ENCODE peak calls at places on chromosomes 16 and 17, in five cellular contexts. K is cardiac muscle cell, S is HFF-Myc, G is sigmoid colon, L is stomach. P is an unnamed sample.

GRCh38 chr17:44122825-44123355 is 551 bp downstream of the HDAC5 start:
- DNase-seq in G (no peak), S (no peak), K (no peak), L (no peak), P (no peak)

GRCh38 chr16:1315081-1316032 is 5.9 kb downstream of the UBE2I start:
- DNase-seq in L (no peak), K (no peak), G (no peak), S (no peak), P (no peak)

GRCh38 chr17:64262125-64262421 is 987 bp downstream of the TEX2 start:
- DNase-seq in G (no peak), S (no peak), L (no peak), K (no peak), P (no peak)

GRCh38 chr16:12903325-12904040 is 2.1 kb downstream of the SHISA9 start:
- DNase-seq in G (no peak), S (no peak), K (no peak), L (no peak), P (no peak)

GRCh38 chr16:28981517-28981916 is 3.3 kb upstream of the LAT start:
- DNase-seq in S (no peak), G (no peak), L (no peak), K (no peak), P (peak; percentile 39)

GRCh38 chr17:58330997-58331814 is 2.6 kb upstream of the TSPOAP1 start:
- DNase-seq in L (peak; percentile 45), G (no peak), S (no peak), K (no peak), P (peak; percentile 74)

GRCh38 chr16:30399435-30400186 is 4.4 kb downstream of the ZNF48 start:
- DNase-seq in S (no peak), K (no peak), G (no peak), L (no peak), P (no peak)

GRCh38 chr16:85750021-85750826 is 672 bp downstream of the C16orf74 start:
- DNase-seq in L (peak; percentile 36), G (no peak), K (peak; percentile 70), S (no peak), P (no peak)

GRCh38 chr16:54506691-54507090 is 220.1 kb upstream of the IRX3 start:
- DNase-seq in L (no peak), G (no peak), K (no peak), S (no peak), P (no peak)

GRCh38 chr16:17846030-17846429 is 375.3 kb upstream of the XYLT1 start:
- DNase-seq in G (no peak), S (no peak), L (no peak), K (no peak), P (no peak)

GRCh38 chr17:64103751-64104364 is 26.1 kb downstream of the ERN1 start:
- DNase-seq in K (peak; percentile 70), L (no peak), G (no peak), S (no peak), P (peak; percentile 81)

GRCh38 chr17:67496286-67496685 is 119.2 kb downstream of the PITPNC1 start:
- DNase-seq in K (no peak), L (no peak), G (no peak), S (no peak), P (no peak)
- H3K4me3 ChIP-seq in K (no peak overlapping the region), L (no peak overlapping the region), G (no peak overlapping the region), S (no peak overlapping the region), P (no peak overlapping the region)

GRCh38 chr17:5434984-5435383 is 4.0 kb downstream of the C1QBP start:
- DNase-seq in L (no peak), G (no peak), S (no peak), K (no peak), P (no peak)

GRCh38 chr17:5438716-5439445 is at the start of gene C1QBP:
- DNase-seq in S (peak; percentile 82), G (peak; percentile 94), L (peak; percentile 94), K (peak; percentile 95), P (peak; percentile 97)

GRCh38 chr17:5443728-5444127 is 4.8 kb upstream of the C1QBP start:
- DNase-seq in G (no peak), L (no peak), S (no peak), K (no peak), P (no peak)

GRCh38 chr17:5437721-5438317 is 1.1 kb downstream of the C1QBP start:
- DNase-seq in L (no peak), K (no peak), S (no peak), G (no peak), P (no peak)

DNA sequence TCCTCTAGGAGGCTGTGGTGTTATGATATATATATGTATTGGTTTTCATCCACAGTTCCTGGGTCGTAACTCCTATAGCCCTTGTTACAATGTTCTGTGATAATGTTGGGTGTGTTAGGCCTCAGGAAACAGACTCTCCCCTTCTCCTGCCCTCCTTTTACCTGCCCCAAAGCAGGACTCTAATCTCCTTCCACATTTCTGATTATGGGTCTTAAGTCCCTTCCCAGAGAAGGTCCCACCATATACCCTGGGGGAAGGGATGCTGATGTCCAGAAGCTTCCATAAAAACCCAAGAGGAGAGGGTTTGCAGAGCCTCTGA is 450 bp upstream of the C1QBP start:
- DNase-seq in K (no peak), S (no peak), L (no peak), G (no peak), P (no peak)
- H3K4me3 ChIP-seq in K (peak overlapping the region; percentile 94), S (peak overlapping the region; percentile 61), L (peak overlapping the region; percentile 89), G (peak overlapping the region; percentile 50), P (peak overlapping the region; percentile 42)

DNA sequence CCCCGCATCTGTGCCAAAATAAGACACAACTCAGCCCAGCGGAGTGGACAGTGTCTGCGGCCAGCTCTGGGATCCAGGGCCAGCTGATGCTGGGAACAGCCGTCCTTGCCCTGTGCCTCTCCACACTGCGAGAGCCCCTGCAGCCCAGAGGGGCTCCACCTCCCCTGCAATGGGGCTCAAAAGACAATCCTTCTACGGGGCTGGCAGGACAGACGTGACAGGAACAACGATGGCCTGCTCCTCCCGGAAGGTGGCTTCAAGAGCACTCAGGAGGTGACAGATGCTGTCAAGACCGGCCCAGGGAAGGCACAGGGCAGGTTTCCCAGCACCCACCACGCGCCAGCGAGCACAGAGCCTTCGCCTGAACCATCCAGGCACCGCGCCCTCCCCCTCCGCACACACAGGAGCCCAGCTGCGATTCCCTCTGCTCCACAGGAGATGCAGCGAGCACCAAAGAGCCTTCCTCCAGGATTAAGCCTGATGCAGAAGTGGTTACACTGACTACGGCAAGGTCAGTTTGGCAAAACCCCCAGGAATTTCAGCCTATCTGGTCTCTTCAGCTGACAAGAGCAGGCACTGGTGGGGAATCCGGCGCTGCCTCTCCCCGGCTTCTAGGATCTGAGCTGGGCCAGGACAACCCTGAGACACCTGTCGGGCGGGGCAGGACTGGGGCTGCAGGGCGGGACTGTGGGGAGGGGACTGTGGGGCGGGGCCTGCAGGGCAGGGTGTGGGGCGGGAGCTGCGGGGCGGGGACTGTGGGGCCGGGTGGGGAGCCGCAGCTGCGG is 103.4 kb downstream of the ZNF778 start:
- DNase-seq in K (peak; percentile 61), S (no peak), L (peak; percentile 60), G (no peak), P (no peak)
- H3K4me3 ChIP-seq in K (no peak overlapping the region), S (peak overlapping the region; percentile 27), L (no peak overlapping the region), G (no peak overlapping the region), P (peak overlapping the region; percentile 34)

GRCh38 chr16:88974080-88974479 is 2.9 kb downstream of the CBFA2T3 start:
- DNase-seq in G (no peak), K (no peak), L (no peak), S (no peak), P (no peak)
- H3K4me3 ChIP-seq in G (no peak overlapping the region), K (no peak overlapping the region), L (no peak overlapping the region), S (no peak overlapping the region), P (peak overlapping the region; percentile 79)

DNA sequence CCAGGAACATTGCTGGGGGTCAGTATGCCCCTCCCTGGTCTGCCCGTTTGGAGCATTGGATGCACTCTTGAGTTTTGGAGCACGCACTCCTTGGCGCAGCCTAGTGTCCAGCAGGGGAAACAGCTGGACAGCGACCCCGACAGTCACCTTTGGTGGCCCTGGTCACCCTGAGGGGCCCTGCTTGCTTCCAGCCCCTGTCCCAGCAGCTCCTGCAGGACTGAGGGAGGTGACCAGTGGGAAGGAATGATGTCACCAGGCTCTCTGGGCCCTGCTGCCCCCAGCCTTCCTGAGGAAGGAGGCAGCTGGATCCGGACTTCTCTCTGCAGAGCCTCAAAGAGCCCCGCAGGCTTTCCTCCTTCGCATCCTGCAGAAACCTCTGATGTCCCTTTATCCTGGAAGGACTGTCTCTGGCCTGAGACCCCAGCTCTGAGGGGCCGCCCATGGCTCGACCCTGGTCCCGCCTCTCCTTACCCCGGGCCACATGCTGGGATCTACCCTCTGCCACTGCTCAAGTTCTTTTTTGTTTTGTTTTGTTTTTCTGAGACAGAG is 11.8 kb downstream of the ZSCAN10 start:
- DNase-seq in G (no peak), L (no peak), K (peak; percentile 29), S (no peak), P (no peak)
- H3K4me3 ChIP-seq in G (no peak overlapping the region), L (no peak overlapping the region), K (no peak overlapping the region), S (no peak overlapping the region), P (no peak overlapping the region)

DNA sequence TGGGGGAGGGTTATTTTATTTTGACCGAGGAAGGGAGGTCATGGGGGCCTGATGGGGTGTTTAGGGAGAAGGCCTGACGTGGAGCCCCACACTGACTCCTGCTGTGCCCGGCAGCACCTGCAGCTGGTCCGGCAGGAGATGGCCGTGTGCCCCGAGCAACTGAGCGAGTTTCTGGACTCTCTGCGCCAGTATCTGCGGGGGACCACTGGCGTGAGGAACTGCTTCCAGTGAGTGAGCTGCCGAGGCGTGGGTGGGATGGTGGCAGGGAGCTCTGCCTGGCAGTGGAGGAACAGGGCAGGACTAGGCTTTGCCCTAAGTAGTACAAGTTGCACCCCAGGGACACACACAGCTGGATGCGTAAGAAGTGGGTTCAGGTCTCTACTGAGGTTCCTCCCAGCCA is 30.0 kb downstream of the NECAB2 start:
- DNase-seq in K (no peak), L (no peak), G (no peak), S (no peak), P (no peak)
- H3K4me3 ChIP-seq in K (no peak overlapping the region), L (no peak overlapping the region), G (no peak overlapping the region), S (no peak overlapping the region), P (no peak overlapping the region)

GRCh38 chr17:1626333-1626732 is 2.3 kb downstream of the SLC43A2 start:
- DNase-seq in G (no peak), S (no peak), K (no peak), L (no peak), P (no peak)
- H3K4me3 ChIP-seq in G (no peak overlapping the region), S (no peak overlapping the region), K (no peak overlapping the region), L (no peak overlapping the region), P (no peak overlapping the region)

GRCh38 chr16:49697631-49698030 is 158.3 kb downstream of the ZNF423 start:
- DNase-seq in G (no peak), K (no peak), S (no peak), L (no peak), P (no peak)

GRCh38 chr16:49698416-49698815 is 157.5 kb downstream of the ZNF423 start:
- DNase-seq in S (no peak), K (peak; percentile 72), L (no peak), G (no peak), P (no peak)

GRCh38 chr16:49699718-49700117 is 156.2 kb downstream of the ZNF423 start:
- DNase-seq in G (no peak), S (no peak), L (no peak), K (no peak), P (no peak)

GRCh38 chr16:49700222-49700927 is 155.5 kb downstream of the ZNF423 start:
- DNase-seq in S (no peak), L (no peak), K (no peak), G (peak; percentile 77), P (no peak)

GRCh38 chr16:49698931-49699715 is 156.8 kb downstream of the ZNF423 start:
- DNase-seq in G (peak; percentile 79), K (peak; percentile 77), L (no peak), S (no peak), P (no peak)
- H3K4me3 ChIP-seq in G (no peak overlapping the region), K (no peak overlapping the region), L (no peak overlapping the region), S (no peak overlapping the region), P (no peak overlapping the region)